ENCODE peak calls at places on chromosome 12, in five cellular contexts. K is psoas muscle, A is thyroid gland, W is SJCRH30, Z is left ventricle myocardium inferior. L is an unnamed sample.

GRCh38 chr12:82608706-82609105 is 78.0 kb upstream of the TMTC2 start:
- DNase-seq in K (no peak), W (no peak), A (no peak), Z (no peak), L (no peak)

GRCh38 chr12:64534672-64535199 is 75.6 kb upstream of the RASSF3 start:
- DNase-seq in A (no peak), K (no peak), Z (no peak), W (no peak), L (no peak)

GRCh38 chr12:42855362-42855950 is 265.9 kb upstream of the PRICKLE1 start:
- DNase-seq in Z (no peak), K (no peak), A (no peak), W (no peak), L (no peak)

GRCh38 chr12:23699031-23699430 is 250.4 kb downstream of the SOX5 start:
- DNase-seq in K (no peak), Z (no peak), A (peak; percentile 6), W (no peak), L (no peak)

GRCh38 chr12:126554599-126554998 is 1489.4 kb downstream of the AACS start:
- DNase-seq in W (no peak), K (no peak), A (no peak), Z (no peak), L (no peak)

GRCh38 chr12:124878795-124879516 is 15.3 kb upstream of the SCARB1 start:
- DNase-seq in W (no peak), A (no peak), K (no peak), Z (no peak), L (no peak)

GRCh38 chr12:131089526-131090253 is 136.0 kb downstream of the ADGRD1 start:
- DNase-seq in K (no peak), A (no peak), W (no peak), Z (no peak), L (no peak)

GRCh38 chr12:112097641-112098040 is 10.9 kb downstream of the NAA25 start:
- DNase-seq in W (no peak), A (no peak), K (no peak), Z (no peak), L (no peak)

GRCh38 chr12:77087427-77087826 is 22.1 kb upstream of the E2F7 start:
- DNase-seq in W (no peak), K (no peak), A (no peak), Z (no peak), L (no peak)

GRCh38 chr12:998020-998874 is 7.2 kb downstream of the ERC1 start:
- DNase-seq in W (no peak), A (peak; percentile 68), Z (no peak), K (no peak), L (no peak)

GRCh38 chr12:116135209-116135930 is 142.1 kb downstream of the MED13L start:
- DNase-seq in A (peak; percentile 28), Z (no peak), K (no peak), W (peak; percentile 67), L (no peak)

GRCh38 chr12:89343127-89343526 is 9.2 kb downstream of the DUSP6 start:
- DNase-seq in Z (peak; percentile 68), A (peak; percentile 25), K (peak; percentile 81), W (no peak), L (peak; percentile 46)

GRCh38 chr12:28811457-28811856 is 337.6 kb upstream of the FAR2 start:
- DNase-seq in K (no peak), W (no peak), A (no peak), Z (no peak), L (no peak)

GRCh38 chr12:10563966-10564365 is 49.4 kb downstream of the MAGOHB start:
- DNase-seq in Z (no peak), K (no peak), A (no peak), W (no peak), L (no peak)

GRCh38 chr12:43912851-43913250 is 77.0 kb downstream of the TMEM117 start:
- DNase-seq in W (no peak), K (no peak), A (no peak), Z (no peak), L (no peak)

GRCh38 chr12:30286345-30286926 is 409.2 kb downstream of the IPO8 start:
- DNase-seq in K (no peak), W (peak; percentile 68), Z (no peak), A (no peak), L (no peak)

GRCh38 chr12:114666746-114667668 is 17.0 kb downstream of the TBX3 start:
- DNase-seq in K (no peak), W (no peak), Z (no peak), A (peak; percentile 92), L (no peak)

GRCh38 chr12:68106660-68107059 is 52.9 kb downstream of the IFNG start:
- DNase-seq in Z (no peak), W (no peak), K (no peak), A (no peak), L (no peak)

GRCh38 chr12:18683603-18684002 is 54.2 kb downstream of the PLCZ1 start:
- DNase-seq in K (no peak), W (no peak), Z (no peak), A (no peak), L (no peak)

GRCh38 chr12:94147991-94148840 is at the start of gene PLXNC1:
- DNase-seq in K (peak; percentile 77), W (no peak), A (peak; percentile 55), Z (peak; percentile 62), L (no peak)

GRCh38 chr12:118436002-118436724 is 59.8 kb downstream of the SUDS3 start:
- DNase-seq in Z (no peak), K (no peak), A (no peak), W (peak; percentile 52), L (no peak)

GRCh38 chr12:11688379-11688778 is 38.9 kb downstream of the ETV6 start:
- DNase-seq in Z (no peak), W (no peak), K (no peak), A (no peak), L (no peak)

GRCh38 chr12:68953536-68953935 is 20.6 kb upstream of the CPM start:
- DNase-seq in A (no peak), Z (no peak), K (no peak), W (no peak), L (no peak)

GRCh38 chr12:59119676-59120075 is 199.4 kb upstream of the LRIG3 start:
- DNase-seq in K (no peak), A (no peak), Z (no peak), W (no peak), L (no peak)

GRCh38 chr12:55974308-55974724 is 438 bp downstream of the RAB5B start:
- DNase-seq in Z (no peak), K (no peak), W (peak; percentile 55), A (peak; percentile 63), L (no peak)

GRCh38 chr12:7345232-7345631 is 41.4 kb downstream of the ACSM4 start:
- DNase-seq in A (no peak), K (no peak), W (no peak), Z (no peak), L (no peak)

GRCh38 chr12:14962797-14963196 is 1.4 kb upstream of the ARHGDIB start:
- DNase-seq in K (no peak), A (no peak), Z (no peak), W (no peak), L (no peak)

DNA sequence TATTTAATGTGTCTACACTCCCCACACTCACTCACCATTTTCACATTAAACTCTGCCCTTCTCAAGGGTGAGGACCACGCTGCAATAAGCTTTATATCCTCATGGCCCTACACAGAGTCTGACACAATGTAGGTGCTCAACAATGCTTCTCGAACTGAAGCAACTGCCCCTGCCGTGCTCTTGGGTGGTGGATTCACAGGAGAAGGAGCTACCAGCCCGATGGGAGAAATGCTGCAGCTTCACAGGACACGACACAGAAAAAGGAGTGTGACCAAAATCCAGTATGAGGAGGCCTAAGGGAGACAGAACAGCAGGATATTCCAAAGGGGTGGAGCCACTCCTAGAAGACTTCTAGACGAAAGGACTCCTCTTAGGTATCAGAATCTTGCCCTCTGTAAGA is 6.5 kb upstream of the KRT3 start:
- DNase-seq in K (no peak), W (no peak), A (no peak), Z (no peak), L (no peak)
- H3K27ac ChIP-seq in K (no peak overlapping the region), W (no peak overlapping the region), A (no peak overlapping the region), Z (no peak overlapping the region), L (no peak overlapping the region)

DNA sequence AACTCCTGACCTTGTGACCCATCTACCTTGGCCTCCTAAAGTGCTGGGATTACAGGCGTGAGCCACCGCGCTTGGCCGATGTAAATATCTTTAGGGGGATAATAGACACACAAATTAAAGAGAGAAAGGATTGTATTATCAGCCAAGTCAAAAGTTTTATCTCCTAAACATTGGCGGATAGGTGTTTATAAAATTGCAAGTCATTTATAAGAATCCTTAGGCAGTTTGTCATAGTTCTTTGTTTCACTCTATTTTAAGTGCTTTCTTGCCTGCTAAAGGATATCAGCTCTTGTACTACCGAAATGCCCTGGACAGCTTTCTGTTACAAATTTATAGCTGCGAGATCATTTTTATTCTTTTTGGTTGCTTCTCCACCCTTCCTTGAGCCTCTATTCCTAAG is 106.2 kb downstream of the DIP2B start:
- DNase-seq in W (no peak), A (no peak), K (no peak), Z (no peak), L (no peak)
- H3K27ac ChIP-seq in W (no peak overlapping the region), A (no peak overlapping the region), K (no peak overlapping the region), Z (peak overlapping the region; percentile 57), L (peak overlapping the region; percentile 75)

GRCh38 chr12:122265433-122265832 is 861 bp downstream of the VPS33A start:
- DNase-seq in Z (no peak), W (peak; percentile 5), K (no peak), A (no peak), L (no peak)
- H3K27ac ChIP-seq in Z (peak overlapping the region; percentile 89), W (no peak overlapping the region), K (peak overlapping the region; percentile 89), A (peak overlapping the region; percentile 76), L (peak overlapping the region; percentile 92)

GRCh38 chr12:65894624-65895023 is 70.3 kb downstream of the HMGA2 start:
- DNase-seq in W (no peak), K (no peak), A (no peak), Z (no peak), L (no peak)
- H3K27ac ChIP-seq in W (no peak overlapping the region), K (no peak overlapping the region), A (no peak overlapping the region), Z (no peak overlapping the region), L (no peak overlapping the region)

GRCh38 chr12:47791351-47791746 is 18.3 kb downstream of the SLC48A1 start:
- DNase-seq in K (peak; percentile 43), Z (peak; percentile 13), A (no peak), W (no peak), L (no peak)

GRCh38 chr12:47791874-47792273 is 18.8 kb downstream of the SLC48A1 start:
- DNase-seq in W (no peak), K (peak; percentile 51), A (no peak), Z (peak; percentile 14), L (no peak)

GRCh38 chr12:47795121-47795813 is 22.2 kb downstream of the SLC48A1 start:
- DNase-seq in Z (no peak), A (no peak), K (no peak), W (no peak), L (no peak)

GRCh38 chr12:47794679-47795078 is 21.6 kb downstream of the SLC48A1 start:
- DNase-seq in W (no peak), K (no peak), Z (no peak), A (no peak), L (no peak)

DNA sequence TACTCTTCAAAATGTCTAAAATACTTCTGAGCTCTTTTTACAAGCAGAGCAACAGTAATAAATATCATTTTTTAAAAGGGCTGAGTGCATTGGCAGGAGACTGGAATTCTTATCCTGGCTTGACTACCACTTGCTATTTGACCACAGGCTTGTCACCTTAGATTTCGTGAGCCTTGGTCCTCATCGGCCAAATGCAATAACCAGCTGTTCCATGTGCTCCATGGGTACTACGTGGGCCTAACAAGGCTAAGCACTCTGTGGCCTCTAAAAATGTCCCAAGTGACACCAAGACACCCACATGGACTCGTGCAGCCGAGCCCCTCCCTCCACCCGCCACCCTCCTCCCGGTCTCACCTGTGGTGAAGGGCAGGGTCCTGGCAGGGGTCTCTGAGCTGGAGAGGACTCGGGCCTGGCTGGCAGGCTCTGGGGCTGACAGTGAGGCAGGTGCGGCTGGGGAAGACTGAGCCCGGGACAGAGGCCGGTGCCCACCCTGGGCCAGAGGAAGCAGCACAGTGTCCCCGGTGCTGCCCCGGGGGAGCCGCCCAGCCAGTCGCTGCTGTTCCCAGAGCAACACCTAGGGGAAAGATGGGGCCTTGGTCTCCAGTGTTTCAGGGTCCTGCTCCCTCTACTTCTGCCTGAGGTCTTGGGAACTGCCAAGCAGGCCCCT is 20.1 kb downstream of the SLC48A1 start:
- DNase-seq in A (no peak), W (no peak), K (no peak), Z (no peak), L (no peak)
- H3K27ac ChIP-seq in A (no peak overlapping the region), W (no peak overlapping the region), K (peak overlapping the region; percentile 54), Z (no peak overlapping the region), L (no peak overlapping the region)

L was measured in tibial nerve.